ENCODE peak calls at places on chromosomes 7 and 10, in nine cellular contexts. K is body of pancreas, O is heart left ventricle, V is GM12878, S is HCT116, F is right lobe of liver, M is A549, P is upper lobe of left lung, T is IMR-90. H is an unnamed sample.

GRCh38 chr7:88665892-88666514 is 93.5 kb upstream of the ZNF804B start:
- ATAC-seq in K (peak), O (no peak), V (no peak), S (peak), F (no peak), M (no peak), P (no peak), T (no peak), H (no peak)

GRCh38 chr10:90276894-90277447 is 575.6 kb downstream of the KIF20B start:
- ATAC-seq in K (no peak), O (no peak), V (no peak), S (no peak), F (no peak), M (no peak), P (no peak), T (no peak), H (no peak)

GRCh38 chr10:110498087-110498981 is 627 bp downstream of the DUSP5 start:
- ATAC-seq in K (peak), O (no peak), V (no peak), S (peak), F (no peak), M (peak), P (no peak), T (peak), H (peak)

GRCh38 chr7:137873524-137873923 is 26.8 kb upstream of the DGKI start:
- ATAC-seq in K (no peak), O (no peak), V (peak), S (no peak), F (no peak), M (no peak), P (no peak), T (no peak), H (no peak)

GRCh38 chr7:89887489-89887888 is 266.8 kb upstream of the STEAP1 start:
- ATAC-seq in K (no peak), O (no peak), V (no peak), S (no peak), F (no peak), M (no peak), P (no peak), T (no peak), H (no peak)

GRCh38 chr7:7920481-7920880 is 48.1 kb upstream of the GLCCI1 start:
- ATAC-seq in K (peak), O (no peak), V (peak), S (no peak), F (peak), M (no peak), P (no peak), T (no peak), H (no peak)

GRCh38 chr7:191105-192034 is 1.0 kb upstream of the FAM20C start:
- ATAC-seq in K (peak), O (peak), V (no peak), S (no peak), F (no peak), M (peak), P (no peak), T (peak), H (peak)

GRCh38 chr7:11163220-11163619 is 189.5 kb downstream of the PHF14 start:
- ATAC-seq in K (no peak), O (no peak), V (no peak), S (no peak), F (no peak), M (no peak), P (no peak), T (no peak), H (no peak)

GRCh38 chr10:32347363-32347735 is 391 bp upstream of the EPC1 start:
- ATAC-seq in K (no peak), O (no peak), V (no peak), S (peak), F (no peak), M (no peak), P (no peak), T (peak), H (no peak)

GRCh38 chr7:16739863-16740622 is 13.5 kb upstream of the TSPAN13 start:
- ATAC-seq in K (peak), O (peak), V (no peak), S (peak), F (peak), M (peak), P (peak), T (peak), H (peak)

GRCh38 chr10:49135575-49136313 is 1.9 kb upstream of the FAM170B start:
- ATAC-seq in K (no peak), O (peak), V (peak), S (no peak), F (peak), M (no peak), P (no peak), T (no peak), H (peak)

GRCh38 chr10:5736591-5736990 is 52.0 kb downstream of the TASOR2 start:
- ATAC-seq in K (no peak), O (no peak), V (no peak), S (no peak), F (no peak), M (no peak), P (no peak), T (no peak), H (no peak)

GRCh38 chr7:26664735-26665420 is 199.5 kb downstream of the SKAP2 start:
- ATAC-seq in K (peak), O (peak), V (peak), S (no peak), F (peak), M (no peak), P (peak), T (peak), H (no peak)

GRCh38 chr10:89022734-89023133 is 32.1 kb downstream of the FAS start:
- ATAC-seq in K (no peak), O (no peak), V (no peak), S (no peak), F (no peak), M (no peak), P (peak), T (no peak), H (no peak)

GRCh38 chr10:35343739-35344138 is 7.4 kb downstream of the CCNY start:
- ATAC-seq in K (no peak), O (no peak), V (no peak), S (no peak), F (no peak), M (no peak), P (no peak), T (no peak), H (no peak)

GRCh38 chr10:26978531-26978930 is 117.8 kb upstream of the ABI1 start:
- ATAC-seq in K (no peak), O (no peak), V (no peak), S (no peak), F (no peak), M (no peak), P (no peak), T (no peak), H (no peak)

GRCh38 chr7:36937754-36938551 is 213.7 kb upstream of the AOAH start:
- ATAC-seq in K (no peak), O (no peak), V (no peak), S (no peak), F (no peak), M (no peak), P (no peak), T (no peak), H (no peak)

DNA sequence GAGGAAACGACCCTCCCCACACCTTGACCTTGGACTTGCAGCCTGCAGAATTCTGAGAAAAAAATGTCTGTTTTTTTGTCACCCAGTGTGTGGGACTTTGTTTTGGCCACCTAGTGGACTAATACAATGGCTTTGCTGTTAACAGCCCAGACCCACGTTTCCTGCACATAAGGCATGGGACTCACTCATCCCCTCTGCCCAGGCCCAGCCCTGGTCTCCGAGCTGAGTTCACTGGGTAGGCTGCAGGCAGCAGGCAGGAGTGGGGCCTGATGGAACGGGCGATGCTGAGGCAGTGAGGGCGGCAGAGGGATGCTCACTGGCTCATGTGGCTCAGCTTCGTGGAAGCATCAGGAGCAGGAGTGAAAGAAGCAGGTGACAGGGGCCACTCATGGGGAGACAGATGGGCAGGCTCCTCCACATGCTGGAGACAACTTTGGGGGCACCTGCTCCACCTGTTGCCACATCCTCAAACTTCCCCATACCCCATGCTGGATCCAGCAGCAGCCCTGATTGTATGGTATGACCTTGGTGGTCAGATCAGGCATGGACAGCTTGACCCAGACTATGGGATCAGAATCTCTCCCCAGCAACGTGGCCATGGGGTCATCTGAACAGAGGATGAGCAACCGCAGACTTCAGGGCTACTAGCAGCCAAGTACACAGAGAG is 65.8 kb upstream of the ANTXRL start:
- ATAC-seq in K (no peak), O (no peak), V (peak), S (peak), F (no peak), M (peak), P (no peak), T (no peak), H (no peak)
- TF ChIP-seq CTCF in K (no peak), O (no peak), V (peak), S (peak), F (peak), M (peak), P (no peak), T (no peak), H (no peak)

GRCh38 chr10:133394064-133394663 is at the start of gene MTG1:
- ATAC-seq in K (peak), O (peak), V (peak), S (peak), F (peak), M (peak), P (peak), T (peak), H (peak)
- TF ChIP-seq POLR2A in K (peak), O (peak), V (peak), S (peak), F (peak), M (peak), P (peak), T (peak), H (peak)

GRCh38 chr10:29926649-29927048 is 132.7 kb downstream of the JCAD start:
- ATAC-seq in K (peak), O (no peak), V (no peak), S (peak), F (peak), M (peak), P (peak), T (peak), H (no peak)
- TF ChIP-seq CTCF in K (peak), O (peak), V (no peak), S (peak), F (peak), M (no peak), P (no peak), T (peak), H (peak)

GRCh38 chr7:47571355-47572100 is 10.4 kb downstream of the TNS3 start:
- ATAC-seq in K (peak), O (peak), V (no peak), S (no peak), F (peak), M (peak), P (peak), T (peak), H (peak)
- TF ChIP-seq POLR2A in K (peak), O (no peak), V (no peak), S (no peak), F (peak), M (no peak), P (no peak), T (no peak), H (no peak)

DNA sequence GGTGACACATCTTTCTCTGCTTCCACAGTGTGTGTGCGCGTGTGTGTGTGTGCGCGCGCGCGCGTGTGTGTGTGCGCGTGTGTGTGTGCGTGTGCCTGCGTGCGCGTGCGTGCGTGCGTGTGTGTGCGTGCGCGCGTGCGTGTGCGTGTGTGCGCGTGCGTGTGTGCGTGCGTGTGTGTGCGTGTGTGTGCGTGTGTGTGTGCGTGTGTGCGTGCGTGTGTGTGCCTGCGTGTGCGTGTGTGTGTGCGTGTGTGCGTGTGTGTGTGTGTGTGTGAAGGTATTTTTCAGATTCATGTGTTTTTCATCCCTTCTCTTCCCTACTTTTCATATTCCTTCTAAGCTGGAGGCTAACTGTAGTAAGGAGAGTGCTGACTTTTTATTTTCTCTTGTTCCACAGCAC is 148.5 kb downstream of the CREB5 start:
- ATAC-seq in K (no peak), O (no peak), V (no peak), S (no peak), F (no peak), M (no peak), P (no peak), T (no peak), H (no peak)
- TF ChIP-seq CTCF in K (no peak), O (no peak), V (no peak), S (no peak), F (no peak), M (no peak), P (no peak), T (no peak), H (no peak)

GRCh38 chr10:70265032-70265689 is 18.6 kb downstream of the NPFFR1 start:
- ATAC-seq in K (peak), O (peak), V (peak), S (peak), F (peak), M (peak), P (peak), T (no peak), H (no peak)

GRCh38 chr10:70268376-70268775 is 15.4 kb downstream of the NPFFR1 start:
- ATAC-seq in K (no peak), O (no peak), V (no peak), S (no peak), F (no peak), M (no peak), P (no peak), T (no peak), H (no peak)

GRCh38 chr10:70267161-70267933 is 16.5 kb downstream of the NPFFR1 start:
- ATAC-seq in K (peak), O (peak), V (peak), S (peak), F (no peak), M (peak), P (peak), T (peak), H (peak)

GRCh38 chr10:70266056-70266455 is 17.7 kb downstream of the NPFFR1 start:
- ATAC-seq in K (no peak), O (no peak), V (no peak), S (no peak), F (no peak), M (no peak), P (no peak), T (no peak), H (no peak)

GRCh38 chr10:70266701-70267100 is 17.1 kb downstream of the NPFFR1 start:
- ATAC-seq in K (no peak), O (no peak), V (no peak), S (no peak), F (no peak), M (no peak), P (no peak), T (no peak), H (no peak)
- TF ChIP-seq POLR2A in K (no peak), O (no peak), V (no peak), S (no peak), F (no peak), M (no peak), P (no peak), T (no peak), H (no peak)

H was measured in gastroesophageal sphincter.